ENCODE peak calls at places on chromosomes 2 and 18, in seven cellular contexts. C is sigmoid colon, K is IMR-90, X is kidney, T is upper lobe of right lung, G is AG04450, A is kidney epithelial cell. J is an unnamed sample.

GRCh38 chr18:6219116-6219717 is 195.5 kb downstream of the L3MBTL4 start:
- DNase-seq in T (no peak), A (peak; percentile 2), C (no peak), G (peak; percentile 43), X (no peak), K (peak; percentile 73), J (peak; percentile 10)

GRCh38 chr2:234846589-234847363 is 105.0 kb upstream of the SH3BP4 start:
- DNase-seq in T (no peak), X (no peak), K (no peak), C (no peak), G (no peak), A (no peak), J (no peak)

GRCh38 chr2:48454504-48454903 is 75.5 kb upstream of the STON1 start:
- DNase-seq in T (no peak), X (no peak), C (no peak), K (peak; percentile 19), G (no peak), A (no peak), J (no peak)

GRCh38 chr2:128370468-128371247 is 52.0 kb upstream of the HS6ST1 start:
- DNase-seq in A (no peak), C (peak; percentile 48), G (no peak), X (peak; percentile 74), K (peak; percentile 32), T (peak; percentile 61), J (no peak)

GRCh38 chr2:6845312-6845711 is 20.4 kb downstream of the CMPK2 start:
- DNase-seq in X (no peak), T (no peak), K (no peak), C (no peak), G (no peak), A (no peak), J (no peak)

GRCh38 chr2:118197011-118197695 is 108.9 kb downstream of the INSIG2 start:
- DNase-seq in G (no peak), X (no peak), K (peak; percentile 17), A (no peak), C (no peak), T (no peak), J (peak; percentile 15)

GRCh38 chr2:160394153-160394552 is 99.5 kb downstream of the RBMS1 start:
- DNase-seq in K (no peak), T (no peak), G (no peak), A (no peak), X (no peak), C (no peak), J (peak; percentile 15)

GRCh38 chr2:56571074-56571473 is 387.3 kb downstream of the CCDC85A start:
- DNase-seq in T (no peak), C (no peak), G (no peak), X (no peak), A (no peak), K (no peak), J (no peak)

GRCh38 chr2:26070684-26071189 is 36.9 kb downstream of the RAB10 start:
- DNase-seq in G (no peak), A (no peak), X (no peak), C (no peak), K (no peak), T (no peak), J (no peak)

GRCh38 chr2:168254158-168254935 is 7.0 kb upstream of the STK39 start:
- DNase-seq in T (no peak), G (no peak), X (no peak), K (peak; percentile 40), A (no peak), C (no peak), J (no peak)

GRCh38 chr2:47062721-47063120 is 92.4 kb downstream of the STPG4 start:
- DNase-seq in X (no peak), A (no peak), G (no peak), C (no peak), T (no peak), K (no peak), J (no peak)

GRCh38 chr2:9975805-9976447 is 24.4 kb downstream of the GRHL1 start:
- DNase-seq in G (peak; percentile 85), X (no peak), C (no peak), K (peak; percentile 98), A (peak; percentile 96), T (no peak), J (no peak)

GRCh38 chr2:216131175-216131926 is 22.2 kb downstream of the XRCC5 start:
- DNase-seq in X (no peak), G (no peak), K (no peak), A (no peak), C (no peak), T (no peak), J (no peak)

GRCh38 chr2:46458763-46459505 is 20.4 kb upstream of the TMEM247 start:
- DNase-seq in G (no peak), T (no peak), C (no peak), A (no peak), X (peak; percentile 79), K (no peak), J (no peak)

GRCh38 chr18:31677592-31677991 is 6.8 kb downstream of the B4GALT6 start:
- DNase-seq in C (no peak), K (no peak), G (no peak), A (no peak), X (no peak), T (no peak), J (no peak)

GRCh38 chr18:54294274-54294673 is 25.0 kb downstream of the POLI start:
- DNase-seq in G (no peak), K (no peak), T (no peak), C (no peak), X (no peak), A (no peak), J (no peak)

GRCh38 chr2:48114256-48114655 is 208.0 kb upstream of the FBXO11 start:
- DNase-seq in T (no peak), A (peak; percentile 19), C (no peak), X (no peak), K (peak; percentile 77), G (no peak), J (peak; percentile 40)

DNA sequence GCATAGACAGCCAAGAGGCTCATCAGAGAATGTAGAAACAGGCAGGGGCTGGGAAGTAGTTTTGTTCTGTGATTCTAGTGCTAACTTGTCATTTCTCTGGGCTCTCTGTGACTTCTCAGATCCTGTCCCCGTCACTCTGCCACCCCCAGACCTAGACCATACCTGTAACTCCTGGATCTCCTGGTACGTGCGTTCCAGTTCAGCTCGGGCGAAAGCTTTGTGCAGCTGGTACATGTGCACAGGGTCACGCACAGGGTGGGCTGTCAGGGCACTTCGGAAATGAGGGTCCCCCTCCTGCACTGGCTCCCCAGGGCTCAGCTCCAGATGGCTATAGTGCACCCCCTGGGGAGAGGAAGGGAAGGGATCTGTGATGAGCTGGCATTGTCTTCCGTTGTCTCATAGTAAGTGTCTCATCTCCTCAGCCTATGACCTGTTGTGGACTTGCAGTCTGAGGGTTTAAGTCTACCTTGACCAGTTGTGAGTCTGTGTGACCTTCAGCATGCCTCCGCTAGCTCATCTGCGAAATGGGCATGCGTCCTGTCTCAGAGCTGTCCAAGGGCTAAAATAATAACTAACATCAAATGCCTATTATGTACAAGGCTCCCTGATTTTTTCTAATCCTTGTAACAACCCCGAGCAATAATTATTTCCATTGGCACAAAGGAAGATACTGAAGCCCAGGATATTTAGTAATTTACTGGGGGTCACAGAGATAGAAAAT is 2.7 kb downstream of the CHPF start:
- DNase-seq in G (no peak), A (no peak), K (no peak), T (no peak), C (no peak), X (no peak), J (no peak)
- H3K4me3 ChIP-seq in G (no peak overlapping the region), A (no peak overlapping the region), K (no peak overlapping the region), T (no peak overlapping the region), C (no peak overlapping the region), X (no peak overlapping the region), J (no peak overlapping the region)

GRCh38 chr18:49446481-49446880 is 14.0 kb downstream of the DYM start:
- DNase-seq in X (no peak), K (peak; percentile 18), G (no peak), A (no peak), T (no peak), C (no peak), J (no peak)
- TF ChIP-seq CTCF in X (no peak), K (no peak), G (no peak), A (no peak), T (no peak), C (no peak), J (no peak)

GRCh38 chr2:67290451-67290991 is 106.6 kb upstream of the ETAA1 start:
- DNase-seq in X (no peak), A (peak; percentile 80), K (peak; percentile 93), G (no peak), T (no peak), C (no peak), J (no peak)
- H3K4me3 ChIP-seq in X (no peak overlapping the region), A (no peak overlapping the region), K (peak overlapping the region; percentile 11), G (no peak overlapping the region), T (no peak overlapping the region), C (no peak overlapping the region), J (no peak overlapping the region)

GRCh38 chr2:120949027-120949956 is 213.6 kb downstream of the GLI2 start:
- DNase-seq in X (no peak), C (no peak), K (no peak), T (no peak), A (no peak), G (no peak), J (no peak)
- TF ChIP-seq CTCF in X (no peak), C (no peak), K (peak; percentile 21), T (no peak), A (peak; percentile 67), G (peak; percentile 43), J (peak; percentile 23)

GRCh38 chr2:163736433-163737168 is 793 bp upstream of the FIGN start:
- DNase-seq in A (no peak), T (peak; percentile 75), G (no peak), X (peak; percentile 77), K (no peak), C (peak; percentile 75), J (no peak)
- H3K4me3 ChIP-seq in A (peak overlapping the region; percentile 86), T (peak overlapping the region; percentile 66), G (peak overlapping the region; percentile 90), X (peak overlapping the region; percentile 67), K (peak overlapping the region; percentile 55), C (peak overlapping the region; percentile 64), J (no peak overlapping the region)

DNA sequence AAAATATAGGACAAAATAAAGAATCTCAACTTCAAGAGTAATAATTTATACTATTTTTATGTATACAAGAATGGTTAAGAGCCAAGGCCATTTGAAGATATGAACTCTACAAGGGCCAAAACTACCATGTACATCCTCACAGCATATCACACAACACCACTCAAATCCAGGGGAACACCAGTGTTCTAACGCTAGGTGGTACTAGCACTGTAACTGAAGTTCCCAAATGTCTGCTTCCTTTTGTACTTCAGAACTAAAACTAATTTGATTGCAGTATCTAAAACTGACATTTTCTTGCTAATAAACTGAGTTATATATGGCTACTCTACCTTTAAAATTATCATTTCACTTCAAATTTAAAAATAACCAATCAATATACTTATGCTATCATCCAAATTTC is 47.0 kb downstream of the REV1 start:
- DNase-seq in T (no peak), X (no peak), C (no peak), K (peak; percentile 28), A (no peak), G (no peak), J (no peak)
- TF ChIP-seq CTCF in T (peak; percentile 35), X (no peak), C (no peak), K (peak; percentile 19), A (peak; percentile 8), G (peak; percentile 45), J (peak; percentile 25)